ENCODE peak calls at places on chromosomes 6 and 20, in ten cellular contexts. O is head of caudate nucleus; Y is occipital lobe; F is naive thymus-derived CD8-positive, alpha-beta T cell; C is left colon; X is Caki2; Q is suprapubic skin; N is T-helper 2 cell; B is A549; E is EL. S is an unnamed sample.

GRCh38 chr6:135759831-135760230 is 91.7 kb upstream of the PDE7B start:
- DNase-seq in Y (no peak), N (no peak), E (no peak), B (peak; percentile 10), Q (no peak), X (no peak), O (no peak), F (no peak), C (no peak), S (no peak)

GRCh38 chr6:30600576-30600975 is 16.5 kb downstream of the PPP1R10 start:
- DNase-seq in Q (no peak), F (no peak), E (no peak), X (no peak), Y (no peak), N (no peak), O (no peak), C (no peak), B (no peak), S (peak; percentile 28)

GRCh38 chr6:142356271-142356938 is 54.6 kb downstream of the ADGRG6 start:
- DNase-seq in N (no peak), C (no peak), B (no peak), Q (no peak), E (peak; percentile 57), F (no peak), Y (no peak), X (no peak), O (no peak), S (no peak)

GRCh38 chr6:112357801-112358200 is 10.7 kb downstream of the RFPL4B start:
- DNase-seq in X (no peak), Y (no peak), O (no peak), F (no peak), N (no peak), E (peak; percentile 58), Q (no peak), B (no peak), C (no peak), S (no peak)

GRCh38 chr6:52144196-52145076 is 41.7 kb upstream of the IL17A start:
- DNase-seq in E (no peak), F (no peak), X (no peak), N (no peak), O (no peak), C (no peak), Y (no peak), Q (no peak), B (no peak), S (no peak)

GRCh38 chr20:51528263-51529026 is 14.1 kb downstream of the NFATC2 start:
- DNase-seq in F (no peak), O (no peak), Y (no peak), C (no peak), X (no peak), B (no peak), E (no peak), N (no peak), Q (no peak), S (no peak)

GRCh38 chr6:167285077-167285770 is 5.9 kb upstream of the UNC93A start:
- DNase-seq in B (no peak), E (no peak), F (no peak), Y (no peak), Q (no peak), X (no peak), O (no peak), N (no peak), C (no peak), S (peak; percentile 54)

GRCh38 chr6:17923401-17923863 is 64.0 kb downstream of the KIF13A start:
- DNase-seq in B (no peak), X (no peak), Q (no peak), O (no peak), F (no peak), Y (no peak), N (no peak), C (no peak), E (peak; percentile 60), S (no peak)

GRCh38 chr6:146090474-146090873 is 61.6 kb downstream of the GRM1 start:
- DNase-seq in E (peak; percentile 22), Y (no peak), N (no peak), C (no peak), X (peak; percentile 6), O (no peak), F (no peak), B (no peak), Q (no peak), S (no peak)

GRCh38 chr20:36107881-36108280 is 46.7 kb upstream of the EPB41L1 start:
- DNase-seq in C (no peak), Q (no peak), X (no peak), F (no peak), Y (no peak), B (no peak), N (no peak), O (no peak), E (no peak), S (no peak)

GRCh38 chr6:158410784-158411183 is 98.5 kb downstream of the TULP4 start:
- DNase-seq in Y (no peak), N (no peak), B (no peak), F (no peak), O (peak; percentile 25), X (no peak), Q (no peak), C (no peak), E (no peak), S (no peak)

GRCh38 chr6:52063584-52064400 is 23.6 kb downstream of the PKHD1 start:
- DNase-seq in X (peak; percentile 64), E (peak; percentile 51), O (no peak), C (peak; percentile 31), F (peak; percentile 70), Y (no peak), B (peak; percentile 7), N (no peak), Q (peak; percentile 59), S (peak; percentile 53)

GRCh38 chr6:112991912-112992311 is 644.8 kb downstream of the RFPL4B start:
- DNase-seq in C (no peak), B (no peak), F (no peak), E (no peak), Q (no peak), N (no peak), X (no peak), O (no peak), Y (no peak), S (no peak)

GRCh38 chr6:71228461-71229041 is 60.1 kb upstream of the OGFRL1 start:
- DNase-seq in Q (no peak), E (peak; percentile 78), F (peak; percentile 69), Y (no peak), B (no peak), X (no peak), O (no peak), N (no peak), C (no peak), S (no peak)

GRCh38 chr6:112019619-112020018 is 34.3 kb upstream of the CCN6 start:
- DNase-seq in E (no peak), O (no peak), C (no peak), F (no peak), N (no peak), Y (no peak), B (no peak), Q (no peak), X (no peak), S (no peak)

GRCh38 chr20:40322941-40323340 is 366.1 kb downstream of the MAFB start:
- DNase-seq in O (no peak), N (no peak), Y (no peak), Q (no peak), F (no peak), E (no peak), X (no peak), C (no peak), B (no peak), S (no peak)

GRCh38 chr6:104207635-104208034 is 652.1 kb downstream of the HACE1 start:
- DNase-seq in N (no peak), B (no peak), C (no peak), X (no peak), E (no peak), F (no peak), Y (no peak), Q (no peak), O (no peak), S (no peak)

GRCh38 chr20:35431621-35432429 is 6.2 kb downstream of the GDF5 start:
- DNase-seq in O (no peak), E (no peak), B (no peak), X (no peak), C (no peak), Y (no peak), Q (no peak), F (no peak), N (no peak), S (no peak)

GRCh38 chr20:20076297-20077065 is 24.1 kb downstream of the CFAP61 start:
- DNase-seq in Y (peak; percentile 74), F (no peak), N (no peak), C (no peak), X (no peak), E (peak; percentile 55), Q (peak; percentile 68), O (peak; percentile 68), B (no peak), S (no peak)

GRCh38 chr20:50810842-50811241 is 16.0 kb downstream of the BCAS4 start:
- DNase-seq in E (no peak), Q (no peak), X (no peak), F (no peak), Y (no peak), B (no peak), O (no peak), C (no peak), N (no peak), S (no peak)

GRCh38 chr20:33656010-33656782 is 5.9 kb upstream of the C20orf144 start:
- DNase-seq in F (no peak), X (no peak), C (no peak), E (no peak), O (no peak), N (no peak), B (no peak), Y (no peak), Q (no peak), S (no peak)

GRCh38 chr6:41464481-41464880 is 81.7 kb upstream of the FOXP4 start:
- DNase-seq in C (no peak), O (no peak), B (no peak), Y (no peak), Q (no peak), F (no peak), X (no peak), E (peak; percentile 83), N (no peak), S (no peak)

GRCh38 chr6:3376888-3377535 is 79.8 kb downstream of the SLC22A23 start:
- DNase-seq in C (no peak), N (no peak), Q (no peak), X (no peak), B (no peak), Y (no peak), O (no peak), E (no peak), F (no peak), S (no peak)

GRCh38 chr20:21570285-21570992 is 56.6 kb upstream of the NKX2-2 start:
- DNase-seq in O (no peak), X (no peak), E (no peak), Y (no peak), N (no peak), C (no peak), F (no peak), B (no peak), Q (no peak), S (no peak)

GRCh38 chr6:104955491-104955890 is 1.4 kb upstream of the LIN28B start:
- DNase-seq in E (no peak), C (no peak), B (no peak), Y (no peak), F (no peak), N (no peak), O (no peak), Q (no peak), X (no peak), S (no peak)

GRCh38 chr20:37505263-37506165 is 15.5 kb upstream of the NNAT start:
- DNase-seq in F (no peak), C (no peak), N (no peak), B (no peak), X (no peak), Y (no peak), E (no peak), O (no peak), Q (no peak), S (no peak)

GRCh38 chr20:10469599-10469998 is 34.5 kb downstream of the SLX4IP start:
- DNase-seq in Y (no peak), F (peak; percentile 24), O (no peak), X (peak; percentile 62), E (peak; percentile 74), C (peak; percentile 50), Q (peak; percentile 69), B (peak; percentile 76), N (no peak), S (no peak)

GRCh38 chr6:4313044-4313686 is 177.8 kb upstream of the ECI2 start:
- DNase-seq in Q (peak; percentile 77), X (peak; percentile 67), C (peak; percentile 73), Y (no peak), E (peak; percentile 96), F (no peak), B (peak; percentile 46), O (no peak), N (no peak), S (no peak)

S was measured in stomach.